ENCODE peak calls at places on chromosomes 1 and 21, in five cellular contexts. S is stimulated activated CD8-positive, alpha-beta memory T cell treated with anti-CD3 and anti-CD28 coated beads, Interleukin-15, amount 100 ng/mL, for 4 hours; Y is fibroblast of pulmonary artery; K is left cardiac atrium; C is ACHN. B is an unnamed sample.

GRCh38 chr1:228304225-228304624 is 96.4 kb downstream of the OBSCN start:
- DNase-seq in S (no peak), Y (no peak), K (peak), C (no peak), B (no peak)

GRCh38 chr1:36924282-36924791 is 110.0 kb downstream of the GRIK3 start:
- DNase-seq in S (no peak), Y (peak), K (peak), C (peak), B (peak)

GRCh38 chr1:221741364-221741970 is 422 bp downstream of the DUSP10 start:
- DNase-seq in S (no peak), Y (no peak), K (peak), C (peak), B (no peak)

GRCh38 chr1:232628335-232629214 is 1.4 kb downstream of the SIPA1L2 start:
- DNase-seq in S (no peak), Y (peak), K (no peak), C (peak), B (peak)

GRCh38 chr1:159860456-159860855 is 2.0 kb downstream of the VSIG8 start:
- DNase-seq in S (no peak), Y (no peak), K (no peak), C (no peak), B (no peak)

GRCh38 chr1:147585640-147586383 is 44.5 kb downstream of the BCL9 start:
- DNase-seq in S (no peak), Y (no peak), K (no peak), C (no peak), B (peak)

GRCh38 chr1:3564921-3565831 is 46.1 kb downstream of the MEGF6 start:
- DNase-seq in S (no peak), Y (peak), K (no peak), C (peak), B (peak)

GRCh38 chr1:215479567-215479966 is 87.5 kb upstream of the KCTD3 start:
- DNase-seq in S (no peak), Y (no peak), K (no peak), C (no peak), B (no peak)

GRCh38 chr1:12591267-12591938 is 26.6 kb downstream of the DHRS3 start:
- DNase-seq in S (no peak), Y (peak), K (peak), C (no peak), B (no peak)

GRCh38 chr1:18408656-18409370 is 71.9 kb upstream of the KLHDC7A start:
- DNase-seq in S (no peak), Y (no peak), K (no peak), C (no peak), B (no peak)

GRCh38 chr1:199002670-199003069 is 363.8 kb downstream of the PTPRC start:
- DNase-seq in S (no peak), Y (peak), K (no peak), C (no peak), B (peak)

GRCh38 chr1:95113684-95114083 is 3.5 kb upstream of the TLCD4 start:
- DNase-seq in S (no peak), Y (no peak), K (no peak), C (no peak), B (no peak)

GRCh38 chr21:8993943-8994639 is 1527.3 kb upstream of the TPTE start:
- DNase-seq in S (no peak), Y (no peak), K (no peak), C (no peak), B (no peak)

B was measured in A673.